ENCODE peak calls at places on chromosomes 11 and 22, in nine cellular contexts. One of them, this sample, is unnamed.

GRCh38 chr22:19507534-19507861 is 16.7 kb downstream of the CLDN5 start:
- DNase-seq in pancreas: no peak
- DNase-seq in activated CD8-positive, alpha-beta memory T cell treated with anti-CD3 and anti-CD28 coated beads, Interleukin-2, amount 50 U/mL, for 4 hours: no peak
- DNase-seq in NCI-H774: no peak
- DNase-seq in MG63: no peak
- DNase-seq in neural crest cell: no peak
- DNase-seq in thyroid gland: no peak
- DNase-seq in naive thymus-derived CD8-positive, alpha-beta T cell: no peak
- DNase-seq in stimulated activated CD4-positive, alpha-beta T cell treated with anti-CD3 and anti-CD28 coated beads, Interleukin-1b, Interleukin-23, amount 100 ng/mL, for 24 hours: no peak
- DNase-seq in this sample: no peak

GRCh38 chr22:27783436-27784098 is 18.0 kb downstream of the MN1 start:
- DNase-seq in pancreas: no peak
- DNase-seq in activated CD8-positive, alpha-beta memory T cell treated with anti-CD3 and anti-CD28 coated beads, Interleukin-2, amount 50 U/mL, for 4 hours: no peak
- DNase-seq in NCI-H774: no peak
- DNase-seq in MG63: no peak
- DNase-seq in neural crest cell: no peak
- DNase-seq in thyroid gland: no peak
- DNase-seq in naive thymus-derived CD8-positive, alpha-beta T cell: no peak
- DNase-seq in stimulated activated CD4-positive, alpha-beta T cell treated with anti-CD3 and anti-CD28 coated beads, Interleukin-1b, Interleukin-23, amount 100 ng/mL, for 24 hours: no peak
- DNase-seq in this sample: no peak

GRCh38 chr11:68773521-68774187 is 22.3 kb upstream of the TESMIN start:
- DNase-seq in pancreas: no peak
- DNase-seq in activated CD8-positive, alpha-beta memory T cell treated with anti-CD3 and anti-CD28 coated beads, Interleukin-2, amount 50 U/mL, for 4 hours: no peak
- DNase-seq in NCI-H774: no peak
- DNase-seq in MG63: no peak
- DNase-seq in neural crest cell: no peak
- DNase-seq in thyroid gland: no peak
- DNase-seq in naive thymus-derived CD8-positive, alpha-beta T cell: no peak
- DNase-seq in stimulated activated CD4-positive, alpha-beta T cell treated with anti-CD3 and anti-CD28 coated beads, Interleukin-1b, Interleukin-23, amount 100 ng/mL, for 24 hours: no peak
- DNase-seq in this sample: no peak

GRCh38 chr11:64415996-64416728 is 57.2 kb downstream of the RPS6KA4 start:
- DNase-seq in pancreas: no peak
- DNase-seq in activated CD8-positive, alpha-beta memory T cell treated with anti-CD3 and anti-CD28 coated beads, Interleukin-2, amount 50 U/mL, for 4 hours: no peak
- DNase-seq in NCI-H774: no peak
- DNase-seq in MG63: no peak
- DNase-seq in neural crest cell: no peak
- DNase-seq in thyroid gland: no peak
- DNase-seq in naive thymus-derived CD8-positive, alpha-beta T cell: no peak
- DNase-seq in stimulated activated CD4-positive, alpha-beta T cell treated with anti-CD3 and anti-CD28 coated beads, Interleukin-1b, Interleukin-23, amount 100 ng/mL, for 24 hours: no peak
- DNase-seq in this sample: no peak

GRCh38 chr11:35257287-35257686 is 118.3 kb downstream of the CD44 start:
- DNase-seq in pancreas: no peak
- DNase-seq in activated CD8-positive, alpha-beta memory T cell treated with anti-CD3 and anti-CD28 coated beads, Interleukin-2, amount 50 U/mL, for 4 hours: no peak
- DNase-seq in NCI-H774: no peak
- DNase-seq in MG63: no peak
- DNase-seq in neural crest cell: no peak
- DNase-seq in thyroid gland: no peak
- DNase-seq in naive thymus-derived CD8-positive, alpha-beta T cell: peak; percentile 42
- DNase-seq in stimulated activated CD4-positive, alpha-beta T cell treated with anti-CD3 and anti-CD28 coated beads, Interleukin-1b, Interleukin-23, amount 100 ng/mL, for 24 hours: no peak
- DNase-seq in this sample: no peak

GRCh38 chr11:81644239-81644840 is 1089.3 kb downstream of the FAM181B start:
- DNase-seq in pancreas: no peak
- DNase-seq in activated CD8-positive, alpha-beta memory T cell treated with anti-CD3 and anti-CD28 coated beads, Interleukin-2, amount 50 U/mL, for 4 hours: no peak
- DNase-seq in NCI-H774: peak; percentile 60
- DNase-seq in MG63: peak; percentile 8
- DNase-seq in neural crest cell: peak; percentile 6
- DNase-seq in thyroid gland: no peak
- DNase-seq in naive thymus-derived CD8-positive, alpha-beta T cell: peak; percentile 45
- DNase-seq in stimulated activated CD4-positive, alpha-beta T cell treated with anti-CD3 and anti-CD28 coated beads, Interleukin-1b, Interleukin-23, amount 100 ng/mL, for 24 hours: no peak
- DNase-seq in this sample: no peak

GRCh38 chr22:46023558-46023981 is 46.6 kb upstream of the WNT7B start:
- DNase-seq in pancreas: no peak
- DNase-seq in activated CD8-positive, alpha-beta memory T cell treated with anti-CD3 and anti-CD28 coated beads, Interleukin-2, amount 50 U/mL, for 4 hours: peak; percentile 1
- DNase-seq in NCI-H774: no peak
- DNase-seq in MG63: no peak
- DNase-seq in neural crest cell: no peak
- DNase-seq in thyroid gland: no peak
- DNase-seq in naive thymus-derived CD8-positive, alpha-beta T cell: no peak
- DNase-seq in stimulated activated CD4-positive, alpha-beta T cell treated with anti-CD3 and anti-CD28 coated beads, Interleukin-1b, Interleukin-23, amount 100 ng/mL, for 24 hours: no peak
- DNase-seq in this sample: no peak

GRCh38 chr22:25208328-25208727 is 8.7 kb downstream of the CRYBB3 start:
- DNase-seq in pancreas: no peak
- DNase-seq in activated CD8-positive, alpha-beta memory T cell treated with anti-CD3 and anti-CD28 coated beads, Interleukin-2, amount 50 U/mL, for 4 hours: no peak
- DNase-seq in NCI-H774: no peak
- DNase-seq in MG63: no peak
- DNase-seq in neural crest cell: no peak
- DNase-seq in thyroid gland: no peak
- DNase-seq in naive thymus-derived CD8-positive, alpha-beta T cell: no peak
- DNase-seq in stimulated activated CD4-positive, alpha-beta T cell treated with anti-CD3 and anti-CD28 coated beads, Interleukin-1b, Interleukin-23, amount 100 ng/mL, for 24 hours: no peak
- DNase-seq in this sample: no peak

GRCh38 chr22:46902998-46903916 is 140.8 kb downstream of the TBC1D22A start:
- DNase-seq in pancreas: no peak
- DNase-seq in activated CD8-positive, alpha-beta memory T cell treated with anti-CD3 and anti-CD28 coated beads, Interleukin-2, amount 50 U/mL, for 4 hours: no peak
- DNase-seq in NCI-H774: no peak
- DNase-seq in MG63: no peak
- DNase-seq in neural crest cell: no peak
- DNase-seq in thyroid gland: peak; percentile 86
- DNase-seq in naive thymus-derived CD8-positive, alpha-beta T cell: no peak
- DNase-seq in stimulated activated CD4-positive, alpha-beta T cell treated with anti-CD3 and anti-CD28 coated beads, Interleukin-1b, Interleukin-23, amount 100 ng/mL, for 24 hours: no peak
- DNase-seq in this sample: no peak

GRCh38 chr11:95363710-95364109 is 132.7 kb upstream of the SESN3 start:
- DNase-seq in pancreas: no peak
- DNase-seq in activated CD8-positive, alpha-beta memory T cell treated with anti-CD3 and anti-CD28 coated beads, Interleukin-2, amount 50 U/mL, for 4 hours: no peak
- DNase-seq in NCI-H774: no peak
- DNase-seq in MG63: no peak
- DNase-seq in neural crest cell: peak; percentile 27
- DNase-seq in thyroid gland: no peak
- DNase-seq in naive thymus-derived CD8-positive, alpha-beta T cell: no peak
- DNase-seq in stimulated activated CD4-positive, alpha-beta T cell treated with anti-CD3 and anti-CD28 coated beads, Interleukin-1b, Interleukin-23, amount 100 ng/mL, for 24 hours: no peak
- DNase-seq in this sample: no peak

This sample was measured in activated naive CD4-positive, alpha-beta T cell treated with anti-CD3 and anti-CD28 coated beads, Interleukin-2, amount 50 U/mL, for 16 hours.